ENCODE peak calls at places on chromosomes 4 and X, in five cellular contexts. Q is HCT116, F is left ventricle myocardium inferior, W is heart left ventricle, G is glutamatergic neuron. J is an unnamed sample.

GRCh38 chrX:23770142-23770541 is 12.8 kb upstream of the SAT1 start:
- DNase-seq in G (no peak), W (no peak), F (no peak), Q (no peak), J (no peak)

GRCh38 chr4:150501019-150501727 is 80.8 kb upstream of the MAB21L2 start:
- DNase-seq in Q (no peak), W (peak; percentile 20), G (no peak), F (no peak), J (no peak)

GRCh38 chrX:149039057-149039456 is 466.0 kb downstream of the IDS start:
- DNase-seq in Q (no peak), F (no peak), G (no peak), W (no peak), J (no peak)

GRCh38 chrX:928606-929005 is 283.8 kb downstream of the CRLF2 start:
- DNase-seq in W (no peak), F (no peak), Q (no peak), G (no peak), J (no peak)

GRCh38 chr4:39046243-39046642 is 14.0 kb upstream of the TMEM156 start:
- DNase-seq in F (no peak), Q (no peak), G (no peak), W (no peak), J (no peak)

GRCh38 chr4:124389591-124389990 is 322.9 kb downstream of the ANKRD50 start:
- DNase-seq in W (no peak), G (no peak), F (no peak), Q (no peak), J (no peak)

GRCh38 chr4:119550857-119551532 is 77.6 kb downstream of the PDE5A start:
- DNase-seq in F (no peak), Q (no peak), G (peak; percentile 18), W (no peak), J (no peak)

GRCh38 chr4:39166177-39166576 is 16.2 kb upstream of the WDR19 start:
- DNase-seq in Q (no peak), G (no peak), F (no peak), W (no peak), J (no peak)

GRCh38 chr4:188428935-188429334 is 289.7 kb downstream of the TRIML1 start:
- DNase-seq in W (no peak), G (no peak), F (no peak), Q (no peak), J (no peak)

GRCh38 chr4:111268769-111269414 is 646.0 kb upstream of the PITX2 start:
- DNase-seq in G (no peak), Q (no peak), W (no peak), F (no peak), J (peak; percentile 48)

GRCh38 chr4:87949961-87950360 is 25.6 kb upstream of the SPP1 start:
- DNase-seq in F (no peak), W (no peak), Q (no peak), G (no peak), J (no peak)

GRCh38 chrX:130024127-130024526 is 41.7 kb downstream of the BCORL1 start:
- DNase-seq in Q (peak; percentile 23), F (peak; percentile 78), W (peak; percentile 81), G (peak; percentile 28), J (peak; percentile 91)

GRCh38 chr4:126023946-126024345 is 709.2 kb downstream of the FAT4 start:
- DNase-seq in W (no peak), G (no peak), Q (no peak), F (no peak), J (no peak)

GRCh38 chr4:54296548-54297203 is 67.6 kb downstream of the PDGFRA start:
- DNase-seq in G (no peak), W (no peak), F (no peak), Q (no peak), J (no peak)

GRCh38 chr4:118869808-118870342 is 18.8 kb upstream of the SYNPO2 start:
- DNase-seq in F (no peak), G (no peak), Q (no peak), W (no peak), J (no peak)

GRCh38 chr4:55444822-55445221 is 49.1 kb downstream of the TMEM165 start:
- DNase-seq in Q (peak; percentile 13), G (no peak), F (no peak), W (no peak), J (no peak)

GRCh38 chrX:104195489-104196084 is 29.3 kb downstream of the FAM199X start:
- DNase-seq in Q (peak; percentile 1), W (no peak), F (no peak), G (no peak), J (peak; percentile 34)

GRCh38 chrX:10398271-10398670 is 222.1 kb downstream of the MID1 start:
- DNase-seq in Q (no peak), W (no peak), F (no peak), G (no peak), J (no peak)

GRCh38 chrX:10404435-10404834 is 215.9 kb downstream of the MID1 start:
- DNase-seq in W (no peak), G (no peak), F (no peak), Q (no peak), J (no peak)

GRCh38 chrX:10399152-10399741 is 221.1 kb downstream of the MID1 start:
- DNase-seq in W (no peak), G (peak; percentile 13), F (no peak), Q (no peak), J (no peak)

GRCh38 chrX:10397349-10397748 is 223.0 kb downstream of the MID1 start:
- DNase-seq in Q (no peak), G (no peak), F (no peak), W (no peak), J (no peak)

GRCh38 chrX:10401239-10401638 is 219.1 kb downstream of the MID1 start:
- DNase-seq in F (no peak), G (no peak), W (no peak), Q (no peak), J (no peak)
- TF ChIP-seq CTCF in F (no peak), G (peak; percentile 17), W (no peak), Q (peak; percentile 27), J (no peak)

DNA sequence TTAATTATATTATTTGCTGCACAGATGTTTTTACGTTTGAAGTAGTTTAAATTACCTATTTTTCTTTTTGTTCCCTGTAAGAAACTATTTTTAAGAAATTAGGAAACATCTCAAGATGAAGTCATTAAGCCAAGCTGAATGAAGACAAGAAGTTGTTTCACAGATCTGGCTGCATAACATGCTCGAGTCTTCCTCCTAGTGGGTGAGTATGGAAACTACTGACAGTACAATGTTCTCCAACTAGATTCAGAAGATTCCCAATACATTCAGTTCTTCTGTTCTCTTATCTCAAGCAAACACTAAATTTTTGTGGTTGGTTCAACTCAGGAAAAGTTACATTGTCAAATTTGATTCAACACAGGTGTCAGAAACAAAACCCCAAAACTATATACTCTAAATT is 256.8 kb upstream of the VCX start:
- DNase-seq in Q (no peak), F (no peak), G (no peak), W (no peak), J (peak; percentile 26)
- TF ChIP-seq CTCF in Q (peak; percentile 6), F (peak; percentile 50), G (peak; percentile 21), W (peak; percentile 11), J (peak; percentile 13)

GRCh38 chrX:97692575-97692974 is 808.9 kb downstream of the RPA4 start:
- DNase-seq in Q (no peak), G (no peak), W (no peak), F (no peak), J (no peak)
- TF ChIP-seq CTCF in Q (no peak), G (no peak), W (no peak), F (no peak), J (no peak)

GRCh38 chr4:186132577-186133277 is 28.2 kb downstream of the FAM149A start:
- DNase-seq in W (no peak), Q (peak; percentile 24), G (no peak), F (no peak), J (no peak)
- TF ChIP-seq CTCF in W (no peak), Q (peak; percentile 17), G (no peak), F (peak; percentile 16), J (no peak)

GRCh38 chr4:17558941-17559708 is 17.9 kb upstream of the LAP3 start:
- DNase-seq in F (no peak), Q (no peak), W (no peak), G (no peak), J (no peak)

GRCh38 chr4:17561195-17561909 is 15.6 kb upstream of the LAP3 start:
- DNase-seq in Q (no peak), G (no peak), F (no peak), W (no peak), J (no peak)

GRCh38 chr4:17559709-17560048 is 17.3 kb upstream of the LAP3 start:
- DNase-seq in G (no peak), F (no peak), W (no peak), Q (no peak), J (no peak)

GRCh38 chr4:17560065-17560673 is 16.8 kb upstream of the LAP3 start:
- DNase-seq in F (no peak), W (no peak), Q (no peak), G (no peak), J (no peak)

DNA sequence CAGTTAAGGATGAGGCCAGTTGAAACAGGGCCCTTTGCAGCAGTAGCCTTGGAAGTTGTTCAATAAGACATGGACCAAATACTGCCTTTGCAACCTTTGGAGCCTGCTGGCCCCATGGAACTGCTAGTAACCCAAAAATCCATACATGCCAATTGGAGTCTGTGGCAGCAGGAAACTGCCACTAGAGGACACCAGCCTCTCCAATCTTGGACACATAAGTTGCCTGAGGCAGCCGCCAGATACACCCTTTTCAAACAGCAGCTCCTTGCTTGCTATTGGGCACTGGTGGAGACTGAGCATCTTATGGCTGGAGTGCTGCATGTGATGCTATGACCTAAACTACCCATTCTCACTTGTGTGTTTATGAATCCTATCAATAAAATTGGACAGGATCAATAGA is 14.8 kb upstream of the LAP3 start:
- DNase-seq in G (no peak), Q (no peak), W (no peak), F (no peak), J (no peak)
- TF ChIP-seq CTCF in G (no peak), Q (peak; percentile 45), W (peak; percentile 14), F (peak; percentile 29), J (no peak)